ENCODE peak calls at places on chromosomes 4 and X, in ten cellular contexts. Y is activated naive CD4-positive, alpha-beta T cell treated with Interleukin-2 at 50 U/mL for 16 hours; I is fibroblast of villous mesenchyme; Q is psoas muscle; W is endothelial cell; G is activated CD4-positive, alpha-beta T cell treated with anti-CD3 and anti-CD28 coated beads, Interleukin-2, amount 50 U/mL, for 48 hours; X is retina; J is GM04503; H is left cardiac atrium; R is AG04450. M is an unnamed sample.

GRCh38 chrX:41303013-41303412 is 30.9 kb upstream of the DDX3X start:
- DNase-seq in Y (no peak), Q (no peak), X (no peak), J (peak; percentile 46), W (no peak), G (no peak), R (no peak), I (no peak), H (no peak), M (no peak)

GRCh38 chrX:17154001-17154400 is 207.5 kb downstream of the REPS2 start:
- DNase-seq in W (no peak), J (no peak), I (no peak), G (no peak), H (no peak), X (no peak), Q (no peak), Y (no peak), R (no peak), M (no peak)

GRCh38 chr4:146520894-146521542 is 722 bp downstream of the SLC10A7 start:
- DNase-seq in J (peak; percentile 27), G (peak; percentile 27), I (peak; percentile 80), Y (peak; percentile 15), X (peak; percentile 61), H (peak; percentile 27), W (no peak), Q (no peak), R (no peak), M (peak; percentile 53)

GRCh38 chrX:45824471-45824870 is 623.8 kb upstream of the DIPK2B start:
- DNase-seq in Q (no peak), G (peak; percentile 71), Y (peak; percentile 70), X (no peak), R (peak; percentile 81), J (peak; percentile 61), H (peak; percentile 46), W (peak; percentile 41), I (peak; percentile 85), M (peak; percentile 77)

GRCh38 chr4:172692701-172693100 is 475.9 kb upstream of the GALNT7 start:
- DNase-seq in H (no peak), R (no peak), Q (no peak), G (no peak), Y (no peak), I (no peak), J (no peak), X (no peak), W (no peak), M (no peak)

GRCh38 chrX:88397551-88397950 is 349.5 kb upstream of the CPXCR1 start:
- DNase-seq in Y (no peak), W (no peak), I (no peak), R (no peak), H (no peak), J (no peak), G (no peak), Q (no peak), X (no peak), M (no peak)

GRCh38 chrX:110051559-110051958 is 48.6 kb downstream of the TMEM164 start:
- DNase-seq in W (no peak), H (no peak), Q (no peak), G (no peak), Y (no peak), R (no peak), J (no peak), I (no peak), X (no peak), M (no peak)

GRCh38 chr4:133476064-133476463 is 327.0 kb downstream of the PCDH10 start:
- DNase-seq in X (no peak), Q (no peak), J (no peak), Y (no peak), G (no peak), W (no peak), H (no peak), I (no peak), R (no peak), M (no peak)

GRCh38 chr4:38949416-38950051 is 81.9 kb downstream of the FAM114A1 start:
- DNase-seq in Q (no peak), I (peak; percentile 34), Y (peak; percentile 8), X (no peak), H (no peak), G (no peak), J (no peak), R (no peak), W (no peak), M (peak; percentile 77)

GRCh38 chrX:75968293-75968692 is 183.2 kb upstream of the MAGEE2 start:
- DNase-seq in J (no peak), G (no peak), H (no peak), I (no peak), R (no peak), Y (no peak), W (no peak), X (no peak), Q (no peak), M (no peak)

GRCh38 chr4:147736458-147736857 is 4.6 kb downstream of the ARHGAP10 start:
- DNase-seq in R (no peak), Y (no peak), G (no peak), W (no peak), X (no peak), Q (no peak), I (peak; percentile 64), J (no peak), H (no peak), M (no peak)

GRCh38 chr4:7758444-7758815 is 181.2 kb downstream of the AFAP1 start:
- DNase-seq in G (no peak), W (no peak), H (no peak), R (no peak), X (no peak), Q (peak; percentile 4), J (no peak), Y (no peak), I (no peak), M (no peak)

GRCh38 chrX:66051989-66052388 is 12.1 kb upstream of the VSIG4 start:
- DNase-seq in H (no peak), Q (no peak), W (no peak), R (no peak), G (no peak), Y (no peak), J (no peak), X (no peak), I (no peak), M (no peak)

GRCh38 chr4:19729873-19730735 is 521.6 kb upstream of the SLIT2 start:
- DNase-seq in I (peak; percentile 41), H (no peak), X (no peak), Y (no peak), W (no peak), J (no peak), Q (no peak), R (no peak), G (no peak), M (no peak)

GRCh38 chr4:139735381-139736256 is 70.0 kb downstream of the MGST2 start:
- DNase-seq in X (peak; percentile 86), H (peak; percentile 41), Q (peak; percentile 60), J (no peak), R (no peak), I (peak; percentile 13), W (peak; percentile 63), G (no peak), Y (no peak), M (no peak)

GRCh38 chr4:150224896-150225591 is 146.8 kb downstream of the DCLK2 start:
- DNase-seq in Y (no peak), R (peak; percentile 92), H (no peak), G (no peak), I (peak; percentile 92), Q (no peak), W (no peak), X (no peak), J (peak; percentile 97), M (no peak)

GRCh38 chr4:142194905-142195304 is 558.5 kb downstream of the IL15 start:
- DNase-seq in H (no peak), J (peak; percentile 25), X (no peak), I (no peak), W (no peak), Q (no peak), G (no peak), R (no peak), Y (no peak), M (no peak)

GRCh38 chrX:35380808-35381700 is 417.1 kb upstream of the MAGEB16 start:
- DNase-seq in Y (no peak), G (no peak), R (no peak), H (no peak), J (no peak), Q (no peak), I (peak; percentile 0), X (peak; percentile 22), W (no peak), M (no peak)

GRCh38 chrX:47166126-47166525 is 21.1 kb downstream of the RBM10 start:
- DNase-seq in H (no peak), I (peak; percentile 70), J (no peak), G (no peak), Y (no peak), W (no peak), R (no peak), Q (no peak), X (no peak), M (no peak)

GRCh38 chr4:76219299-76220055 is 5.9 kb upstream of the SCARB2 start:
- DNase-seq in R (no peak), J (peak; percentile 42), X (no peak), H (no peak), G (no peak), I (peak; percentile 90), Q (no peak), Y (no peak), W (no peak), M (no peak)

GRCh38 chr4:184805462-184806245 is 20.1 kb downstream of the ACSL1 start:
- DNase-seq in J (no peak), I (no peak), W (no peak), G (no peak), R (no peak), X (peak; percentile 37), H (peak; percentile 82), Q (peak; percentile 97), Y (no peak), M (no peak)

GRCh38 chr4:113179091-113179490 is 129.6 kb downstream of the ANK2 start:
- DNase-seq in W (no peak), R (no peak), Q (no peak), H (no peak), I (no peak), Y (no peak), J (no peak), G (no peak), X (no peak), M (no peak)

GRCh38 chr4:178027796-178028195 is 585.6 kb upstream of the AGA start:
- DNase-seq in I (no peak), G (no peak), J (no peak), H (no peak), X (peak; percentile 1), Y (no peak), Q (no peak), W (no peak), R (no peak), M (no peak)

GRCh38 chrX:3066555-3066954 is 25.3 kb downstream of the ARSF start:
- DNase-seq in Q (peak; percentile 53), G (no peak), Y (no peak), J (no peak), H (no peak), X (peak; percentile 5), I (peak; percentile 34), R (no peak), W (no peak), M (no peak)

GRCh38 chrX:101108293-101108692 is 10.3 kb downstream of the CENPI start:
- DNase-seq in X (no peak), Q (no peak), W (no peak), G (no peak), R (peak; percentile 13), H (no peak), Y (no peak), I (peak; percentile 3), J (peak; percentile 24), M (no peak)

GRCh38 chrX:110417128-110417527 is 58.5 kb downstream of the RTL9 start:
- DNase-seq in R (no peak), G (no peak), X (no peak), J (no peak), W (no peak), I (no peak), Y (no peak), H (no peak), Q (no peak), M (no peak)

GRCh38 chr4:70559216-70559830 is 32.7 kb upstream of the AMBN start:
- DNase-seq in G (peak; percentile 41), W (peak; percentile 56), Y (peak; percentile 13), X (peak; percentile 37), Q (no peak), I (peak; percentile 53), H (no peak), R (no peak), J (peak; percentile 3), M (peak; percentile 55)

GRCh38 chr4:8913121-8913857 is 41.6 kb upstream of the HMX1 start:
- DNase-seq in Q (peak; percentile 22), I (no peak), H (no peak), W (no peak), Y (no peak), J (no peak), X (no peak), G (no peak), R (no peak), M (no peak)